ENCODE peak calls at places on chromosome 20, in five cellular contexts. T is kidney epithelial cell, X is dorsolateral prefrontal cortex, U is choroid plexus epithelial cell, E is progenitor cell of endocrine pancreas. K is an unnamed sample.
A peak's percentile ranks its signal among the peaks of the same experiment; 100 is the strongest.

GRCh38 chr20:53597085-53597482 is 3.4 kb upstream of the ZNF217 start:
- DNase-seq in T (no peak), X (no peak), U (peak; percentile 66), E (no peak), K (no peak)

GRCh38 chr20:10489853-10490627 is 54.9 kb downstream of the SLX4IP start:
- DNase-seq in T (no peak), X (no peak), U (no peak), E (no peak), K (no peak)

GRCh38 chr20:57849126-57849867 is 139.5 kb upstream of the PMEPA1 start:
- DNase-seq in T (no peak), X (no peak), U (no peak), E (peak; percentile 3), K (no peak)

GRCh38 chr20:32113861-32114260 is 4.3 kb downstream of the TM9SF4 start:
- DNase-seq in T (no peak), X (no peak), U (no peak), E (no peak), K (no peak)

GRCh38 chr20:18254615-18255014 is 33.7 kb upstream of the ZNF133 start:
- DNase-seq in T (no peak), X (no peak), U (no peak), E (no peak), K (no peak)

GRCh38 chr20:17633850-17634500 is 48.1 kb downstream of the RRBP1 start:
- DNase-seq in T (no peak), X (no peak), U (no peak), E (no peak), K (no peak)

GRCh38 chr20:17680836-17681740 is 954 bp downstream of the RRBP1 start:
- DNase-seq in T (no peak), X (peak; percentile 71), U (peak; percentile 75), E (peak; percentile 86), K (peak; percentile 28)

GRCh38 chr20:40336034-40336433 is 353.0 kb downstream of the MAFB start:
- DNase-seq in T (no peak), X (no peak), U (no peak), E (no peak), K (no peak)

GRCh38 chr20:25237610-25238318 is 10.1 kb upstream of the PYGB start:
- DNase-seq in T (peak; percentile 98), X (peak; percentile 37), U (peak; percentile 99), E (no peak), K (no peak)

GRCh38 chr20:17971571-17972013 is 2.8 kb downstream of the MGME1 start:
- DNase-seq in T (no peak), X (no peak), U (peak; percentile 85), E (no peak), K (no peak)

GRCh38 chr20:35226775-35227681 is 538 bp downstream of the MMP24 start:
- DNase-seq in T (no peak), X (peak; percentile 31), U (peak; percentile 46), E (peak; percentile 74), K (no peak)

GRCh38 chr20:38109025-38109541 is 56.0 kb downstream of the TGM2 start:
- DNase-seq in T (no peak), X (no peak), U (peak; percentile 73), E (no peak), K (no peak)

GRCh38 chr20:5073154-5074049 is 46.4 kb downstream of the PCNA start:
- DNase-seq in T (peak; percentile 28), X (peak; percentile 48), U (peak; percentile 24), E (no peak), K (no peak)

GRCh38 chr20:46965477-46965876 is 70.8 kb downstream of the EYA2 start:
- DNase-seq in T (no peak), X (no peak), U (no peak), E (no peak), K (no peak)

GRCh38 chr20:18042211-18042610 is 15.5 kb downstream of the OVOL2 start:
- DNase-seq in T (no peak), X (no peak), U (no peak), E (no peak), K (no peak)

GRCh38 chr20:9079038-9079731 is 10.3 kb downstream of the PLCB4 start:
- DNase-seq in T (no peak), X (no peak), U (no peak), E (no peak), K (no peak)

GRCh38 chr20:41499961-41500725 is 118.0 kb downstream of the CHD6 start:
- DNase-seq in T (no peak), X (no peak), U (peak; percentile 50), E (no peak), K (no peak)

GRCh38 chr20:24102749-24103148 is 114.2 kb upstream of the GGTLC1 start:
- DNase-seq in T (no peak), X (no peak), U (peak; percentile 28), E (no peak), K (no peak)

GRCh38 chr20:34986311-34987287 is 30.9 kb downstream of the MYH7B start:
- DNase-seq in T (no peak), X (no peak), U (no peak), E (no peak), K (no peak)

GRCh38 chr20:1357921-1358671 is 29.2 kb upstream of the SDCBP2 start:
- DNase-seq in T (no peak), X (no peak), U (peak; percentile 76), E (no peak), K (no peak)

GRCh38 chr20:41900292-41900691 is 282.1 kb upstream of the CHD6 start:
- DNase-seq in T (no peak), X (no peak), U (no peak), E (no peak), K (no peak)

GRCh38 chr20:48783533-48784272 is 44.1 kb downstream of the PREX1 start:
- DNase-seq in T (no peak), X (no peak), U (peak; percentile 65), E (no peak), K (no peak)

GRCh38 chr20:438581-439469 is 23.5 kb downstream of the TBC1D20 start:
- DNase-seq in T (no peak), X (no peak), U (no peak), E (no peak), K (no peak)

GRCh38 chr20:1803216-1804128 is 91.7 kb upstream of the SIRPA start:
- DNase-seq in T (no peak), X (peak; percentile 67), U (peak; percentile 69), E (peak; percentile 37), K (no peak)

GRCh38 chr20:2089447-2089846 is 12.2 kb upstream of the STK35 start:
- DNase-seq in T (no peak), X (no peak), U (no peak), E (no peak), K (no peak)

GRCh38 chr20:57217802-57218201 is 48.6 kb downstream of the BMP7 start:
- DNase-seq in T (no peak), X (no peak), U (no peak), E (no peak), K (no peak)

GRCh38 chr20:8043687-8044278 is 24.2 kb upstream of the TMX4 start:
- DNase-seq in T (peak; percentile 32), X (no peak), U (peak; percentile 78), E (no peak), K (no peak)

GRCh38 chr20:13610205-13610604 is 28.5 kb downstream of the TASP1 start:
- DNase-seq in T (no peak), X (no peak), U (no peak), E (no peak), K (no peak)
- TF ChIP-seq CTCF in T (no peak), X (no peak), U (no peak), E (peak; percentile 44), K (no peak)

DNA sequence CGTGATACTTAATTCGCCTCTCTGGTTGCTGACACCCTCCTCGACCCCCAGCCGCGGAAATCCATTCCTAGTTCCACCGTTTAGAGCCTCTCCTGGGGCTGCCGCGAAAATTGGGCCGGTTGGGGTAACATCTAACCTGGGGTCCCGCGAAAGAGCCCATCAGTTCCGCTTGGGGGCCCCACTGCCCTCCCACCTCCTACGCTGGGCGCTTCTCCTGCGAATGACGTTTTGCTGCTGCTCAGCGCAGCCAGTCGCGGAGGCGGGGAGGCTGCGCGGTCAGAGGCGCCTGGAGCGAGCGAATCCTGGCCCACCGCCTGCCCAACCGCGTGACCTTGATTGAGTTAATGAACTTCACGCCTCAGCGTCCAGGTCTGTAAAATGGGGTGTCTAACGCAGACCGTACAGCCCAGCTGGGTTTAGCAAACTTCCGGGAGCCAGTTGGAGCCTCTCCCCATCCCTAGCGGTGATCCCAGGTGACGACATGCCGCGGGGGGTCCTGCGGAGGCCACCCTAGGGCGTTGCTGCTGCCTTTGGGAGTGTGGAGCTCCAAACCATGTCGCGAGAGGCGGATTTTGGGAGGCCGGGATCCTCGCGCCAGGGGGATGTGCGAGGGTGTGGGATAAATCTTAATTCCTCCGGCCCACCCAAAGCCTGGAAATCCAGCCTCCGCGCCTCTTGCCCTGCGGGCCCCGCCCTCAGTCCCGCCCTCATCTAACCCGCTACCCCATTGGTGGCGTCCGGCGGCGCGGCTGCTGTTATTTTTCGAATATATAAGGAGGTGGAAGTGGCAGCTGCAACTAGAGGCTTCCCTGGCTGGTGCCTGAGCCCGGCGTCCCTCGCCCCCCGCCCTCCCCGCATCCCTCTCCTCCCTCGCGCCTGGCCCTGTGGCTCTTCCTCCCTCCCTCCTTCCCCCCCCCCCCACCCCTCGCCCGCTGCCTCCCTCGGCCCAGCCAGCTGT is at the start of gene CDC25B:
- DNase-seq in T (no peak), X (peak; percentile 97), U (peak; percentile 90), E (peak; percentile 75), K (peak; percentile 58)
- TF ChIP-seq CTCF in T (peak; percentile 34), X (peak; percentile 36), U (peak; percentile 53), E (peak; percentile 54), K (no peak)

GRCh38 chr20:51529027-51529749 is 13.3 kb downstream of the NFATC2 start:
- DNase-seq in T (no peak), X (no peak), U (peak; percentile 76), E (no peak), K (no peak)

GRCh38 chr20:51529758-51530157 is 12.8 kb downstream of the NFATC2 start:
- DNase-seq in T (no peak), X (no peak), U (peak; percentile 13), E (no peak), K (no peak)

GRCh38 chr20:51526105-51526470 is 16.4 kb downstream of the NFATC2 start:
- DNase-seq in T (no peak), X (no peak), U (no peak), E (no peak), K (no peak)

GRCh38 chr20:51526754-51527153 is 15.8 kb downstream of the NFATC2 start:
- DNase-seq in T (no peak), X (no peak), U (no peak), E (no peak), K (no peak)

DNA sequence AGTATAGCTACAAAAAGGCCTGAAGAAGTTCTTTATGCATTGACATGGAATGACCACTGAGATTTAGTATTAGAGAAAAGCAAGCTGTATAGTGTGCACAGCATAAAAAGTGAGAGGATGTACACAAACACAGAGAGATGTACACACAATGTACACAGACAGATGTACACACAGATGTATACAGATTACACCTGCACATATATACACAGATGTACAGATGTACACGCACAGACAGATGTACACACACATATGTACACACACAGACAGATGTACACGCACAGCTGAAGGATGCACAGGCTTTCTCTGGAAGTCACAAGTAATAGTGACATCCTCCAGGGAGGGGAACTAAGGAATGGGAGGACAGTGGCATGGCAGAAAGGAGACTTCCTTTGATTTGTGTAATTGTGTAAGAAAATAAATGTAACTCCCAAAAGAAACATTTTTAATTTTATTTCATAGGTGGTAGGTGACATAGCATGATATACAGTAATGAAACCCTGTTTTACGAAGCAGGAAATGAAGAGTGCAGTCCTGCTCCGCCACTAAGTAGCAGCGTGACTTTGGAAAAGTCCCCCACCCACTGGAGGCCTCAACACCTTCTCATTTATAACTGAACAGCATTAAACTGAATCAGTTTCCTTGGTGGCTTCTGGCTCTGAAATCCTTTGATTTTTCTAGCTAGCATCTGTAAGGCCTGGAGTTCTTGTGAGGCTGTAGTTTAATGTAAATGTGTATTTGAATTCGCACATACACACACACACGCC is 14.1 kb downstream of the NFATC2 start:
- DNase-seq in T (no peak), X (no peak), U (no peak), E (no peak), K (no peak)
- TF ChIP-seq CTCF in T (no peak), X (no peak), U (no peak), E (no peak), K (no peak)

GRCh38 chr20:50267041-50267865 is 76.6 kb downstream of the CEBPB start:
- DNase-seq in T (no peak), X (no peak), U (peak; percentile 42), E (no peak), K (no peak)
- TF ChIP-seq CTCF in T (no peak), X (no peak), U (no peak), E (no peak), K (no peak)